ENCODE peak calls at places on chromosomes 5 and 9, in six cellular contexts. H is right lobe of liver, K is SK-N-SH, Z is adrenal gland, G is upper lobe of left lung, Y is neural progenitor cell. D is an unnamed sample.

GRCh38 chr5:16712178-16712577 is 95.4 kb upstream of the RETREG1 start:
- DNase-seq in H (no peak), K (no peak), Z (no peak), G (no peak), Y (peak; percentile 33), D (no peak)

GRCh38 chr5:180287868-180288267 is 4.0 kb downstream of the MAPK9 start:
- DNase-seq in H (no peak), K (peak; percentile 66), Z (no peak), G (no peak), Y (no peak), D (no peak)

GRCh38 chr5:91499943-91500531 is 116.9 kb upstream of the ARRDC3 start:
- DNase-seq in H (no peak), K (peak; percentile 44), Z (no peak), G (no peak), Y (peak; percentile 70), D (no peak)

GRCh38 chr5:91311697-91312501 is 71.2 kb downstream of the ARRDC3 start:
- DNase-seq in H (peak; percentile 44), K (peak; percentile 27), Z (peak; percentile 76), G (no peak), Y (peak; percentile 2), D (peak; percentile 61)

GRCh38 chr9:133991211-133991921 is 758 bp downstream of the VAV2 start:
- DNase-seq in H (peak; percentile 65), K (peak; percentile 69), Z (peak; percentile 49), G (peak; percentile 89), Y (peak; percentile 64), D (no peak)

GRCh38 chr5:94693043-94693822 is 74.8 kb downstream of the SLF1 start:
- DNase-seq in H (no peak), K (peak; percentile 16), Z (peak; percentile 10), G (no peak), Y (peak; percentile 40), D (no peak)

GRCh38 chr5:91007780-91008402 is 375.2 kb downstream of the ARRDC3 start:
- DNase-seq in H (peak; percentile 47), K (no peak), Z (no peak), G (no peak), Y (no peak), D (no peak)

GRCh38 chr5:148972958-148973357 is 89.9 kb downstream of the SH3TC2 start:
- DNase-seq in H (no peak), K (no peak), Z (peak; percentile 32), G (no peak), Y (no peak), D (peak; percentile 20)

GRCh38 chr9:78363221-78363620 is 66.3 kb downstream of the PSAT1 start:
- DNase-seq in H (no peak), K (no peak), Z (no peak), G (no peak), Y (no peak), D (no peak)

GRCh38 chr9:123925820-123926219 is 4.1 kb downstream of the DENND1A start:
- DNase-seq in H (no peak), K (no peak), Z (no peak), G (no peak), Y (no peak), D (no peak)

GRCh38 chr9:128887914-128888350 is 6.0 kb downstream of the LRRC8A start:
- DNase-seq in H (no peak), K (no peak), Z (no peak), G (no peak), Y (peak; percentile 41), D (no peak)

GRCh38 chr5:147509710-147510651 is at the start of gene DPYSL3:
- DNase-seq in H (peak; percentile 58), K (peak; percentile 84), Z (peak; percentile 36), G (peak; percentile 91), Y (peak; percentile 93), D (peak; percentile 69)

GRCh38 chr5:143115381-143115780 is 288.1 kb downstream of the NR3C1 start:
- DNase-seq in H (no peak), K (no peak), Z (no peak), G (no peak), Y (no peak), D (no peak)

DNA sequence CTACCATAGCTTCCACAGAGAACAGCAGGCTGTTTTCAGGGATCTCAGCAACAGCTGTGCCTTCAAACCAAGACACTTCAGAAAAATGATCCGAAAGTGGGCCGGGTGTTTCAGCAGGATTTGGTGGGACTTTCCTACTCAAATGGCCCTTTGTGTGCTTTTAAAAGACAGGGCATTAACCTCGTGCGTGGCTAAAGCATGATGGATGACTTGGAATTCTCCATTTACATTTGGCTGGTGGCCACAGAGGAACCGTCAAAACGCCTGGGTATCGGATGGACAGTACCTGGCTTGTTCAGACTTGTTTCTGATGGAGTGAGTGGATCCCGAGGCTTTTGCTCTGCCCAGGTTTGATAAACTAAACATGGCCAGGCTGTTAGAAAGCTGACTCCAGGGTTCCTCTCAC is 36.5 kb upstream of the ADAM19 start:
- DNase-seq in H (no peak), K (no peak), Z (no peak), G (no peak), Y (no peak), D (no peak)
- H3K4me3 ChIP-seq in H (no peak overlapping the region), K (no peak overlapping the region), Z (no peak overlapping the region), G (no peak overlapping the region), Y (no peak overlapping the region), D (no peak overlapping the region)

DNA sequence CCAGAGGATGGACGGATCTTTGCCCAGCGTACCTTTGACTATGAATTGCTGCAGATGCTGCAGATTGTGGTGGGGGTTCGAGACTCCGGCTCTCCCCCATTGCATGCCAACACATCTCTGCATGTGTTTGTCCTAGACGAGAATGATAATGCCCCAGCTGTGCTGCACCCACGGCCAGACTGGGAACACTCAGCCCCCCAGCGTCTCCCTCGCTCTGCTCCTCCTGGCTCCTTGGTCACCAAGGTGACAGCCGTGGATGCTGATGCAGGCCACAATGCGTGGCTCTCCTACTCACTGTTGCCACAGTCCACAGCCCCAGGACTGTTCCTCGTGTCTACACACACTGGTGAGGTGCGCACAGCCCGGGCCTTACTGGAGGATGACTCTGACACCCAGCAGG is 1.9 kb downstream of the PCDHGC5 start:
- DNase-seq in H (no peak), K (no peak), Z (no peak), G (no peak), Y (no peak), D (no peak)
- TF ChIP-seq CTCF in H (no peak), K (no peak), Z (no peak), G (no peak), Y (no peak), D (no peak)

GRCh38 chr5:36028816-36029465 is 37.7 kb downstream of the UGT3A2 start:
- DNase-seq in H (no peak), K (no peak), Z (no peak), G (no peak), Y (no peak), D (no peak)

GRCh38 chr5:36029914-36030313 is 36.8 kb downstream of the UGT3A2 start:
- DNase-seq in H (no peak), K (peak; percentile 68), Z (no peak), G (no peak), Y (no peak), D (peak; percentile 35)

GRCh38 chr5:36031223-36031622 is 35.5 kb downstream of the UGT3A2 start:
- DNase-seq in H (no peak), K (no peak), Z (no peak), G (no peak), Y (no peak), D (no peak)

GRCh38 chr5:36035696-36036095 is 31.0 kb downstream of the UGT3A2 start:
- DNase-seq in H (no peak), K (no peak), Z (no peak), G (peak; percentile 39), Y (no peak), D (no peak)

DNA sequence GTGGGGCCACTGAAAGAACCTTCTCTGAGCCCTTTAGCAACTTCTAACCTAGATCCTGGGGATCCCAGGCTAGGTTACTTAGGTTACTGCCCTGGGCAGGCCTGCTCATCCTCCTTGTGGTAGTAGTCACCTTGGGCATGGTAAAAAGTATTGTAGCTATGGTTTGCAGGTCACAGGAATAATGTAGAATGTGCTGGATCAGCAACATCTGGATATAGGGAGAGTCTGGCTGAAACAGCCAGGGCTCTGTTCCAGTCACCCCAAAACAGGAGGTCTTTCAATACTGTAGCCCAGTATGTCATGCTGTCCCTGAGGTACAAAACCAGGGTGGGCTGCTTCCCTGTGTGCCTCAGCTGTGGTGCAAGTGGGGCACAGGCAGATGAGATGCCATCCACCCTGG is 33.6 kb downstream of the UGT3A2 start:
- DNase-seq in H (no peak), K (no peak), Z (no peak), G (no peak), Y (no peak), D (no peak)
- H3K4me1 ChIP-seq in H (no peaks in the 10 kb centered on the region), K (peaks cover 34% of the 10 kb centered on the region), Z (no peaks in the 10 kb centered on the region), G (no peaks in the 10 kb centered on the region), Y (no peaks in the 10 kb centered on the region), D (no peaks in the 10 kb centered on the region)

DNA sequence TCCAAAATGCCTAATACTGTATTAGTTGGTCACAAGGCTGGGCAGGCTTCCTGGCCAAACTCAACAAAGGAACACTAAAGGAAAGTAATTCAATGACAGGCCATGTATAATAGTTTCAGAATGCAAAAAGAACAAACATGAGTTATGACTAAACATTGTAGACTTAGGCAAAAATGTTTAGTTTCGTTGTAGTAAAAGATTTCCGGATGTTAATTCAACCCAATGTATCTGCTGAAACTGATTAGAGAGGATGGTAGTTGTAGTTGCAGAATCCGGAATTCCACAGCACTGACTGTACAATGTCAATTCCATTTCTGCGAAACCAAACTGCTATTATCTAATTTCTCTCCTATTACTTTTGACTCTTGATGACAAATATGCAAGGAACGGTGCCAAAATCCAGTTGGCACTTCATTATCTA is 117.9 kb upstream of the FST start:
- DNase-seq in H (no peak), K (no peak), Z (peak; percentile 62), G (no peak), Y (no peak), D (no peak)
- H3K4me3 ChIP-seq in H (no peak overlapping the region), K (no peak overlapping the region), Z (no peak overlapping the region), G (no peak overlapping the region), Y (no peak overlapping the region), D (no peak overlapping the region)

GRCh38 chr5:138273834-138274188 is 610 bp downstream of the GFRA3 start:
- DNase-seq in H (no peak), K (no peak), Z (no peak), G (no peak), Y (no peak), D (no peak)
- TF ChIP-seq CTCF in H (no peak), K (no peak), Z (no peak), G (no peak), Y (no peak), D (no peak)

GRCh38 chr9:103126494-103126893 is 131.4 kb downstream of the CYLC2 start:
- DNase-seq in H (no peak), K (no peak), Z (no peak), G (no peak), Y (no peak), D (no peak)
- H3K4me1 ChIP-seq in H (no peaks in the 10 kb centered on the region), K (no peaks in the 10 kb centered on the region), Z (no peaks in the 10 kb centered on the region), G (no peaks in the 10 kb centered on the region), Y (no peaks in the 10 kb centered on the region), D (no peaks in the 10 kb centered on the region)

GRCh38 chr9:87725356-87725899 is 491 bp upstream of the CTSL start:
- DNase-seq in H (no peak), K (no peak), Z (no peak), G (no peak), Y (peak; percentile 50), D (peak; percentile 37)
- H3K4me3 ChIP-seq in H (peak overlapping the region; percentile 70), K (peak overlapping the region; percentile 76), Z (no peak overlapping the region), G (peak overlapping the region; percentile 34), Y (peak overlapping the region; percentile 65), D (peak overlapping the region; percentile 82)